ENCODE peak calls at places on chromosomes 13 and 19, in six cellular contexts. J is aorta; H is CD8-positive, alpha-beta memory T cell; D is GM23248; P is fibroblast of lung; R is PC-3. M is an unnamed sample. For H3K27me3, the result is how much of the 10 kb centered on the place peaks cover.

GRCh38 chr19:9945319-9945966 is 9.1 kb upstream of the OLFM2 start:
- DNase-seq in P (peak), D (peak), J (peak), H (no peak), R (peak), M (no peak)

GRCh38 chr19:30344446-30345425 is 27.4 kb upstream of the ZNF536 start:
- DNase-seq in R (peak), J (no peak), P (no peak), D (peak), H (no peak), M (no peak)

GRCh38 chr19:30638889-30639288 is 266.7 kb downstream of the ZNF536 start:
- DNase-seq in H (no peak), P (no peak), R (no peak), D (no peak), J (no peak), M (no peak)

GRCh38 chr13:109778102-109778542 is 8.3 kb downstream of the IRS2 start:
- DNase-seq in P (peak), R (peak), D (peak), J (no peak), H (no peak), M (no peak)

GRCh38 chr13:30880756-30881155 is 25.3 kb upstream of the MEDAG start:
- DNase-seq in D (peak), J (no peak), P (peak), H (no peak), R (peak), M (no peak)

GRCh38 chr19:11268783-11269267 is 6.5 kb upstream of the DOCK6 start:
- DNase-seq in J (no peak), D (peak), R (peak), P (peak), H (no peak), M (no peak)

GRCh38 chr13:33480561-33480960 is 195.0 kb upstream of the STARD13 start:
- DNase-seq in H (no peak), J (no peak), R (no peak), P (peak), D (peak), M (no peak)

GRCh38 chr19:28746486-28746885 is 466.5 kb downstream of the UQCRFS1 start:
- DNase-seq in R (no peak), D (peak), J (no peak), H (no peak), P (no peak), M (no peak)

GRCh38 chr19:52898101-52898500 is 666 bp upstream of the ZNF320 start:
- DNase-seq in D (peak), R (no peak), P (no peak), H (no peak), J (no peak), M (no peak)

GRCh38 chr13:99970761-99971575 is 599 bp downstream of the ZIC5 start:
- DNase-seq in P (no peak), J (no peak), H (no peak), D (peak), R (no peak), M (no peak)

GRCh38 chr13:99972190-99972731 is 694 bp upstream of the ZIC5 start:
- DNase-seq in H (no peak), J (no peak), R (no peak), P (no peak), D (no peak), M (no peak)

GRCh38 chr13:99973163-99973785 is 1.7 kb upstream of the ZIC5 start:
- DNase-seq in H (no peak), J (no peak), D (no peak), P (no peak), R (no peak), M (no peak)

GRCh38 chr13:99969934-99970760 is 1.4 kb downstream of the ZIC5 start:
- DNase-seq in D (peak), H (no peak), P (peak), J (peak), R (no peak), M (peak)

GRCh38 chr13:99971576-99972189 is at the start of gene ZIC5:
- DNase-seq in J (no peak), P (no peak), R (no peak), D (no peak), H (no peak), M (no peak)
- H3K27me3 ChIP-seq in J (under half), P (half or more), R (half or more), D (half or more), H (half or more), M (under half)

GRCh38 chr13:40403509-40404241 is 262.8 kb downstream of the FOXO1 start:
- DNase-seq in H (no peak), J (no peak), D (no peak), P (no peak), R (no peak), M (no peak)

GRCh38 chr13:40399756-40400155 is 266.7 kb downstream of the FOXO1 start:
- DNase-seq in J (no peak), D (no peak), H (no peak), R (peak), P (no peak), M (no peak)

GRCh38 chr13:40404407-40404806 is 262.0 kb downstream of the FOXO1 start:
- DNase-seq in D (no peak), P (no peak), R (no peak), J (no peak), H (no peak), M (no peak)

GRCh38 chr13:40402931-40403412 is 263.5 kb downstream of the FOXO1 start:
- DNase-seq in R (peak), D (peak), P (peak), H (no peak), J (no peak), M (peak)

DNA sequence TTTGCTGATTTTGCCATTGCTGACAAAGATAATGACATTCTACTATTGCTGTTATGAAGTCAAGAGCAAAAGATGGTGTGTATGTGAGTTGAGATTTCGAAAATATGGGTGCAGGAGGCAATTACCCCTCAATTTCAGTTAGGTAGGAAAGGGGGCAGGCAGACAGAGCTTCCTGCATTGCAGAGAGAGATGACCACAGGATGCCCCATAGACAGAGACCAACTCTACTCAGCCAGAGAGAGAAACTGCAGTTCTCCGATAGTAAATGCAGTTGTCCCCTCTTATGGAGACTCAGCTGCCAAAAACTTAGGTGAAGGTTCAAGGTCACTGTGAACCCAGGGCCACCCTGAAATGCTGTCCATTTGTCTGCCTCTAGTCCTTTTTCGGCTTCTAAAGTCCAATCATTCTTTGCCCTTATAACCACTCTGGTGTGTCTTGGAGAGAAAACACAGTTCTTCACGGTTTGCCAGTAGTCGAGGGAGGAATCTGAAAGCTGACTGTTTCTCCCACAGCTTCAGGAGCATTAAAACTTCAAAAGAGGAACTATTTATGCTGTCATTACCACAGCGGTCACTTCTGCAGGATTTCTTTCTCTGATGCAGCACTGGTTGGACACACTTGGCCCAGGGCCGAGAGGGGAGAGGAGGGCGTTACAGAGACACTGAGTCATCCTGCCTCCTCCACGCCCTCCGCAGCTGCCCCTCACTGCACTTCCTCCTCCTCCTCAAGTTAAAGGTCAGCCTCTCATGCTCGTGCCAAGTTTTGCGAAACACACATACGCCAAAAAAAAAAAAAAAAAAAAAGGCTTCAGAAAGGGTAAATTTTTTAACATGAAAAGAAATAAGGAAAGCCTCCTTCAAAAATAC is 264.3 kb downstream of the FOXO1 start:
- DNase-seq in R (peak), J (peak), H (no peak), D (peak), P (peak), M (peak)
- H3K4me3 ChIP-seq in R (peak), J (no peak), H (no peak), D (peak), P (no peak), M (no peak)

DNA sequence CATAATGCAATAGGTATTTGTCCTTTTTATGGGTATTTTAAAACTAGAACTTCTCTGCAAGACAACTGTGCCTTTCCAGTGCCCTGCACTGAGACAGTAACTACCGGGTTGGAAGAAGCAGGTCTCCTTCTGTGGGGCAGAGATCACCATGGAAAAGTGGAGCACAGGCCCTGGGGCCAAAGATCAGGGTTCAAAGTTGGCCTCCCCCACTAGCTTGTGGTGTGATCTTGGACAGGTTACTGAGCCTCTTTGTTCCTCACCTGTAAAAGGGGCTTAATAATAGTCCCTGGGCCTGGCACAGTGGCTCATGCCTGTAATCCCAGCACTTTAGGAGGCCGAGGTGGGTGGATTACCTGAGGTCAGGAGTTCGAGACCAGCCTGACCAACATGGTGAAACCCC is 68.3 kb downstream of the CEBPG start:
- DNase-seq in D (no peak), J (peak), P (no peak), R (no peak), H (no peak), M (no peak)
- H3K27me3 ChIP-seq in D (under half), J (under half), P (under half), R (under half), H (under half), M (under half)

GRCh38 chr13:101416181-101417042 is at the start of gene NALCN:
- DNase-seq in R (peak), D (peak), H (no peak), J (peak), P (peak), M (no peak)
- H3K4me3 ChIP-seq in R (peak), D (peak), H (no peak), J (peak), P (peak), M (no peak)

GRCh38 chr13:36133950-36134349 is 2.8 kb upstream of the DCLK1 start:
- DNase-seq in H (no peak), D (no peak), P (no peak), J (no peak), R (no peak), M (no peak)
- H3K27me3 ChIP-seq in H (under half), D (under half), P (under half), J (under half), R (under half), M (under half)

DNA sequence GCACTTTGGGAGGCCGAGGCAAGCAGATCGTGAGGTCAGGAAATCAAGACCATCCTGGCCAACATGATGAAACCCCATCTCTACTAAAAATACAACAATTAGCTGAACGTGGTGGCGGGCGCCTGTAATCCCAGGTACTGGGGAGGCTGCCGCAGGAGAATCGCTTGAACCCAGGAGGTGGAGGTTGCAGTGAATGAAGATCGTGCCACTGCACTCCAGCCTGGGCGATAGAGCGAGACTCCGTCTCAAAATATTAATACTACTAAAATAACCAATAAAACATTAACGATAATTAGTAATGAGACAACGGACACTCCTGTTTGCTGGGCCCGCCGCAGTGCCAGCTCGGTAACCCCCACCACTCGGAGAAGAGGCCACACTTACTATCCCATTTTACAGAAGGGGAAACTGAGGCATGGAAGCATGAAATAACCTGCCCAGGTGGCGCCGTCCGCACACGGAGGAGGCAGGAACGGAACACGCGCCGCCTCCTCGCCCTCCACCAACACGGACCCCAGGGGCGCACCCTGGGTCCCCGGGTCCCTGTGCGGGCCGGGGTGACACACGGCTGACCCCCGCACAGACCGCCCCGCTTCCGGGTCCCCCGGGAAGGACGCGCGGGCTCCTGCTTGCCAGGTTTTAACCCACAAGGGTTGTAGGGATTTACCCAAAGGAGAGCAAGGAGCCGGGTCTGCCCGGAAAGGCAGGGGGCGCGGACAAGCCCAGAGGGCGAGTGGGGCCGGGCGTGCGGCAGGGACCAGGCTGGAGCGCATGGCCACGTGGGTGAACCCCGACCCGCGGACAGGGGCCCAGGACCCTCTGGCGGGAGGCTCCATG is 1.6 kb downstream of the R3HDM4 start:
- DNase-seq in J (peak), R (no peak), H (no peak), P (no peak), D (no peak), M (no peak)
- H3K4me3 ChIP-seq in J (no peak), R (peak), H (no peak), P (no peak), D (peak), M (no peak)

DNA sequence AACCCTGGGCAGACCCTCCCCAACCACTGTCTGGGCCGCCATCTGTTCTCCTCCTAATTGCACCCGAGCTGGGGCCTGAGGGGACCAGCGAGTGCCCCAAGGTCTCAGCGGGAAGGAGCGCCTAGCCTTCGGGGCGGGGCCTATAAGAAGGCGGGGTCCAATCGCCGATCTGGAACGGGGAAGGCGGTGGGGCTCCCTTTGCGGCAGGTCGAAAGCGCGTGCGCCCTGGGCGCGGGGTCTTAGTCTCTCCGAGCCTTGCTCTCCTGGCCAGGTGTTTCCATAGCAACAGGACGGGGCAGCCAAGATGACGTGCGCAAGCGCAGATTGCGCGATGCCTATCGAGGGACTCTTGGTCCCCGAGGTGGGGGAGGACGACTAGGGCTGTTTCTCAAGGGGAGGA is 2.8 kb downstream of the MAST1 start:
- DNase-seq in H (no peak), J (no peak), R (no peak), P (no peak), D (peak), M (peak)
- H3K27me3 ChIP-seq in H (half or more), J (under half), R (under half), P (under half), D (under half), M (under half)

GRCh38 chr19:33472696-33473624 is 48.6 kb downstream of the PEPD start:
- DNase-seq in R (peak), P (peak), H (no peak), D (peak), J (peak), M (peak)
- H3K4me3 ChIP-seq in R (peak), P (no peak), H (no peak), D (no peak), J (no peak), M (no peak)

DNA sequence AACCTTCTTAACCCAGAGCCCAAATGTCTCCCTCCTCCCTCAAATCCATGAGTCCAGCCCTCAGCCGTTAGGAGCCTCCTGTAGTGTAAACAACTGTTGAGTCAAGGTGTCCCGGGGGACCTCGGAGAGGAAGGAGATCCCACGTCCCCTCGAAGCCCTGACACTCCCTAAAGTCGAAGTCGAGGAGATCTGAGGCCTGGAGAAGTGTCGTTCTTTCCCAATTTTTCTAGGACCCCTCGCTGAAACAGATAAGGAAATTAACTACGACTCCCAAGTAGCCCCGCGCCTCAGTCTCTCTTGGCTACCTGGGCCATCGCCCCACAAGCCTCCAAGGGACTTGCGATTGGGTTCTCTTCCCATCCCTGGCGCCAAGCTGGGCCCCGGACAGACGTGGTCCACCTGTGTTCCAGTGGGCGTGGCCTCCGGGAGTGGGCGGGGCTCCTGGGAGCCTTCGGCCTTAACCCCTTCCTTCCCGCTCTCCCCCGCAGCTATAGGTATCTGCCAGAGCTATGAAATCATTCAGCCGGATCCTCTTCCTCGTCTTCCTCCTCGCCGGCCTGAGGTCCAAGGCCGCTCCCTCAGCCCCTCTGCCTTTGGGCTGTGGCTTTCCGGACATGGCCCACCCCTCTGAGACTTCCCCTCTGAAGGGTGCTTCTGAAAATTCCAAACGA is 869 bp downstream of the GFY start:
- DNase-seq in H (no peak), P (no peak), D (peak), J (no peak), R (peak), M (peak)
- H3K27me3 ChIP-seq in H (half or more), P (half or more), D (half or more), J (under half), R (half or more), M (under half)

M was measured in Caco-2.